ENCODE peak calls at places on chromosomes 1 and 21, in ten cellular contexts. D is lower lobe of right lung; N is islet precursor cell; W is breast epithelium; C is right cardiac atrium; U is HFFc6; Y is activated T-cell treated with anti-CD3 and anti-CD28 coated beads, Interleukin-2, amount 50 U/mL, for 72 hours; B is amygdala; V is neural crest cell; O is smooth muscle cell of the brain vasculature. M is an unnamed sample.

GRCh38 chr1:55816456-55816794 is 601.3 kb upstream of the USP24 start:
- DNase-seq in D (no peak), N (no peak), W (no peak), C (no peak), U (no peak), Y (peak), B (no peak), V (no peak), O (peak), M (no peak)

GRCh38 chr21:45763074-45763473 is 119.5 kb downstream of the PCBP3 start:
- DNase-seq in D (no peak), N (no peak), W (no peak), C (no peak), U (no peak), Y (no peak), B (no peak), V (no peak), O (peak), M (no peak)

GRCh38 chr1:3541930-3542329 is 69.4 kb downstream of the MEGF6 start:
- DNase-seq in D (no peak), N (peak), W (no peak), C (peak), U (no peak), Y (no peak), B (no peak), V (no peak), O (no peak), M (no peak)

GRCh38 chr1:248631354-248632041 is 3.4 kb downstream of the OR2T11 start:
- DNase-seq in D (no peak), N (no peak), W (no peak), C (no peak), U (no peak), Y (no peak), B (no peak), V (no peak), O (no peak), M (no peak)

GRCh38 chr1:210201671-210202070 is 30.9 kb upstream of the SERTAD4 start:
- DNase-seq in D (no peak), N (no peak), W (no peak), C (no peak), U (peak), Y (no peak), B (no peak), V (no peak), O (no peak), M (no peak)

GRCh38 chr1:76942549-76942948 is 75.3 kb downstream of the ST6GALNAC5 start:
- DNase-seq in D (no peak), N (no peak), W (no peak), C (no peak), U (no peak), Y (no peak), B (no peak), V (no peak), O (no peak), M (no peak)

GRCh38 chr1:167159782-167160181 is 60.9 kb upstream of the POU2F1 start:
- DNase-seq in D (no peak), N (no peak), W (no peak), C (no peak), U (no peak), Y (no peak), B (no peak), V (no peak), O (no peak), M (no peak)

GRCh38 chr1:224500802-224501201 is 66.2 kb upstream of the WDR26 start:
- DNase-seq in D (no peak), N (no peak), W (no peak), C (no peak), U (no peak), Y (no peak), B (no peak), V (no peak), O (no peak), M (no peak)

GRCh38 chr1:235077571-235078479 is 50.8 kb downstream of the TOMM20 start:
- DNase-seq in D (peak), N (no peak), W (no peak), C (no peak), U (peak), Y (peak), B (no peak), V (no peak), O (no peak), M (no peak)

GRCh38 chr1:23496490-23497181 is 12.7 kb upstream of the ASAP3 start:
- DNase-seq in D (no peak), N (no peak), W (no peak), C (no peak), U (no peak), Y (no peak), B (no peak), V (no peak), O (no peak), M (no peak)

GRCh38 chr1:18575620-18576019 is 55.0 kb upstream of the PAX7 start:
- DNase-seq in D (peak), N (peak), W (no peak), C (no peak), U (no peak), Y (peak), B (peak), V (peak), O (no peak), M (peak)